ENCODE peak calls at places on chromosomes 7 and 10, in four cellular contexts. Q is heart left ventricle, A is uterus, O is IMR-90. B is an unnamed sample. For H3K4me1, the result is how much of the 10 kb centered on the place peaks cover.

GRCh38 chr10:52129410-52130178 is 184.5 kb upstream of the DKK1 start:
- DNase-seq in A (no peak), O (no peak), Q (no peak), B (no peak)

GRCh38 chr10:35413985-35414861 is 77.9 kb downstream of the CCNY start:
- DNase-seq in Q (no peak), O (peak), A (no peak), B (no peak)

GRCh38 chr7:29401827-29402226 is 161.8 kb upstream of the PRR15 start:
- DNase-seq in A (no peak), O (no peak), Q (no peak), B (no peak)

GRCh38 chr7:113561446-113561845 is 357.4 kb downstream of the PPP1R3A start:
- DNase-seq in A (no peak), Q (no peak), O (peak), B (no peak)

GRCh38 chr7:6186578-6186977 is 85.8 kb downstream of the CYTH3 start:
- DNase-seq in Q (no peak), O (peak), A (no peak), B (no peak)

GRCh38 chr7:111639894-111640293 is 77.6 kb upstream of the IMMP2L start:
- DNase-seq in A (no peak), O (peak), Q (no peak), B (no peak)

GRCh38 chr10:97069576-97070362 is 116.0 kb downstream of the SLIT1 start:
- DNase-seq in Q (peak), O (no peak), A (no peak), B (no peak)

GRCh38 chr7:139886899-139887298 is 57.8 kb downstream of the TBXAS1 start:
- DNase-seq in A (no peak), Q (no peak), O (no peak), B (no peak)

GRCh38 chr7:93226310-93226709 is at the start of gene HEPACAM2:
- DNase-seq in A (no peak), Q (no peak), O (no peak), B (no peak)

GRCh38 chr7:24427048-24427447 is 143.1 kb downstream of the NPY start:
- DNase-seq in A (no peak), Q (no peak), O (no peak), B (no peak)

GRCh38 chr10:102927311-102928010 is 9.4 kb downstream of the CNNM2 start:
- DNase-seq in A (no peak), Q (no peak), O (no peak), B (no peak)

GRCh38 chr10:52597189-52597863 is 175.3 kb downstream of the MBL2 start:
- DNase-seq in Q (no peak), A (no peak), O (no peak), B (no peak)

GRCh38 chr10:110803830-110804338 is 67.8 kb upstream of the PDCD4 start:
- DNase-seq in Q (no peak), O (peak), A (peak), B (peak)

GRCh38 chr7:35697414-35698175 is 2.7 kb upstream of the HERPUD2 start:
- DNase-seq in Q (no peak), A (no peak), O (peak), B (no peak)

GRCh38 chr7:121994625-121995410 is 121.9 kb downstream of the PTPRZ1 start:
- DNase-seq in A (no peak), Q (peak), O (peak), B (peak)

GRCh38 chr10:93875032-93875358 is 18.8 kb upstream of the SLC35G1 start:
- DNase-seq in O (peak), Q (no peak), A (no peak), B (no peak)

GRCh38 chr7:11835260-11835659 is 3.3 kb upstream of the THSD7A start:
- DNase-seq in Q (no peak), O (peak), A (no peak), B (no peak)

GRCh38 chr10:28505359-28505959 is 27.5 kb upstream of the WAC start:
- DNase-seq in A (no peak), Q (no peak), O (no peak), B (no peak)

GRCh38 chr10:7218974-7219373 is 191.9 kb downstream of the SFMBT2 start:
- DNase-seq in Q (no peak), A (no peak), O (peak), B (no peak)

GRCh38 chr7:1850976-1851571 is 181.0 kb downstream of the ELFN1 start:
- DNase-seq in Q (peak), O (no peak), A (no peak), B (no peak)

GRCh38 chr7:6218324-6218723 is 54.1 kb downstream of the CYTH3 start:
- DNase-seq in A (no peak), O (no peak), Q (no peak), B (no peak)

GRCh38 chr10:28939352-28940157 is 262.2 kb downstream of the BAMBI start:
- DNase-seq in Q (peak), A (peak), O (peak), B (peak)

GRCh38 chr10:24715246-24715769 is 8.4 kb downstream of the ARHGAP21 start:
- DNase-seq in Q (no peak), A (no peak), O (no peak), B (no peak)
- H3K4me1 ChIP-seq in Q (half or more), A (under half), O (under half), B (under half)

DNA sequence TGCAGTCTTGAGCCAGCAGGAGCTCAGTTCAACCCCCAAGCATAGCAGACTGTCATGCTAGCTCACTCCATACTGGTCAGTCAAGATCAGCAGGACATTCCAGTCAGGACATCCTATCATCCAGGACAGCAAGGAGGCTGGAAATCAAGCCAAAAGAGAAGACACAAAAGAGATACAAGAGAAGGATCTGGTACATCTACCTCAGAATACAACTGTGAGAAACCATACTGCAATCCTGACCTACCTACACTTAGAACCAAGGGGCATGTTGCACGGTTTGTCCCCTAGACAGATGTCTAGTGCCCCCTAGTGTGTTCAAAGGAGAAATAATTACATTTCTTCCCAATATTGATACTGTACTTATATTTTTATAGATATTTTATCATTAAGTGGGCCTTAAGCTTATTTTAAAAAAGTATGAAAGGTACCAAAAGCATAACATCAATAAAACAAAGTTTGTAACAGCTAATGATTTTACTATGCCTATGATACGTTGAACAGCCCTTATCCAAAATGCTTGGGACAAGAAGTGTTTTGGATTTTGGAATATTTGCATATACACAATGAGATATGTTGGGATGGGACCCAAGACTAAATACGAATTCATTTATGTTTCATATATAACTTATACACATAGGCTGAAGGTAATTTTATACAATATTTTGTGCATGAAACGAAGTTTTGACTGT is 26.7 kb downstream of the ERCC6 start:
- DNase-seq in A (no peak), O (peak), Q (no peak), B (peak)
- TF ChIP-seq CTCF in A (no peak), O (peak), Q (peak), B (no peak)

GRCh38 chr10:128068398-128069285 is 57.6 kb downstream of the MKI67 start:
- DNase-seq in Q (no peak), O (no peak), A (no peak), B (no peak)

GRCh38 chr10:128065881-128066534 is 60.2 kb downstream of the MKI67 start:
- DNase-seq in O (no peak), Q (no peak), A (no peak), B (no peak)

GRCh38 chr10:128067691-128068397 is 58.4 kb downstream of the MKI67 start:
- DNase-seq in O (no peak), A (no peak), Q (no peak), B (no peak)

GRCh38 chr10:128064615-128065580 is 61.3 kb downstream of the MKI67 start:
- DNase-seq in A (peak), O (peak), Q (peak), B (no peak)

DNA sequence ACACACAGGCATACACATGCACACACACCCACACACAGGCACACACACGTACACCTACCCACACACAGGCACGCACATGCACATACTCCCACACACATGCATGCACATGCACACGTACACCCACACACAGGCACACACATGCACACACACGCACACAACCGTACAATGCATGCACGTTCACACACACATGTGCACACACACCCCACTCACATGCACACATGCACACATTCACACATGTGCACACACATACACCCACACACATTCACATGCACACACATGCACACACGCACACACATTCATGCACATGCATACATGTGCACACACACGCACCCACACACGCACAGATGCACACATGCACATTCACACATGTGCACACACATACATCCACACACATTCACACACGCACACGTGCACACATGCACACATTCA is 59.3 kb downstream of the MKI67 start:
- DNase-seq in O (no peak), Q (no peak), A (no peak), B (no peak)
- TF ChIP-seq POLR2A in O (no peak), Q (no peak), A (no peak), B (no peak)

DNA sequence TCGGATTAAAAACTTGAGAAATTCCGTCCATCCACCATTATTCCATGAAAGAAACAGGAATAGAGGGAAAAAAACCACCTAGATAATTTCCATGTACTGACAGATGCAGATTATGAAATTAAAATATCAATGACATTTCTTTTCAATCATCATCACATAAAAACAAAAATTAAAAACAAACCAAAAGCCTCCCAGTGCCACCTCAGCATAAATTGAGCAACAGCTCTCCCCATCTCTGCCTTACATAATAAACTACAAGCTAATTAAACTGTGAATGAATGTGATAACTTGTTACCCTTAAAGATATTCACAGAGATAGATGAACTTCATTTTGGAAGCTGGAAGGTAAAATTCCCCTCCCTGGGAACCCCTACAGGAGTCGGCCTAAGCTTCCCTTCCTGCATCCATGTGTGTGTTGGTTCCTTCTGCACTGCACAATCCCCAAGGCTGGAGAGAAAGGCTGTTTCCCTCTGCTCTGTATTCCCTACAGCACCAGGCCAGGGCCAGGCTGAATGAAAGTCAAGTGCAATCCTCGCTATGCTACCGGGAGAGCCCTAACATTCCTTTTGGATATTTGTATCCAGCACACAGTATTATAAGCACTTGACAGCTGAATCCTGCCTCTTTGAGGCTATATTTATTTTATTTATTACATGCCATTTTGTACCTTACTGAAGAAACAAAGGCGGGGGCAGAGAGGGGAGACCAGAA is 8.1 kb downstream of the CCDC6 start:
- DNase-seq in Q (no peak), A (no peak), O (no peak), B (no peak)
- H3K4me1 ChIP-seq in Q (half or more), A (under half), O (under half), B (under half)

DNA sequence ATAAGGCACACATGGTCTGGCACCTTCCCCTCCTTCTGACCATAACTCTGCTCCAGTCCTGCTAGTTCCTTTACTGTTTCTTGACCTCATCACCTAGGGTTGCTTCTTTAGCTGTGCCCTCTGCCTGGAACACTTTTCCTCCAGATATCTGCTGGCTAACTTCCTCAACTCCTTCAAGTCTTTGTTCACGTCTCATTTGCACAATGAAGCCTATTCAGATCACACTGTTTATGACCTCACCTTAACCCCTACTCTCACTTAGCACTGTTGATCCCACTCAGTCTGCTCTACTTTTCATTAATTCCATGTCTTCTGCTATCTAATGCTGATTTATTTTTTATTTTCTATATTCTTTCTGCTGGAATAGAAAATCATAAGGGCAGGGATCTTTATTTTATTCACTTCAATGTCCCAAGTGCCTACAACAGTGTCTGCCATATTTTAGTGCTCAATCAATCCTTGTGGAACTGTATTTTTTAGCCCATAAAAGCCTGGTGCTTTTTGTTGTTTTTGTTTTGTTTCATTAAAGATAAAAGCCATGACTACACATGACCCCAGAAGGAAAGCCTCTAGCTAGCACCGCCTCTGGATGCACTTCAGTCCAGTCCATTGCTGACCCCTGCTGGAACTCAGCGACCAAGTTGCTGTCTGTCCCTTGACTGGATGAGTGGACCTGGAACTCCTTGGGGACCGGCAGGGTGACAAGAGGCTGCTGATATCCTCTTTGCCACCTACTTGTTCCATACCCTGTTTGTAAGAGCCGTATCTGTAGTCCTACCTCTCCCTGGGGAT is 12.3 kb downstream of the KLF14 start:
- DNase-seq in O (peak), Q (peak), A (peak), B (peak)
- TF ChIP-seq CTCF in O (peak), Q (peak), A (peak), B (no peak)